ENCODE peak calls at places on chromosomes 13 and 19, in six cellular contexts. B is HTR-8/SVneo, I is WTC11, Y is body of pancreas, U is nephron progenitor cell, Z is left ventricle myocardium superior. N is an unnamed sample.

GRCh38 chr19:13980340-13980739 is 25.8 kb downstream of the RFX1 start:
- DNase-seq in B (no peak), I (no peak), Y (no peak), U (no peak), Z (no peak), N (no peak)

GRCh38 chr19:2546128-2547032 is 70.5 kb downstream of the GADD45B start:
- DNase-seq in B (no peak), I (peak), Y (peak), U (peak), Z (peak), N (no peak)

GRCh38 chr13:98796798-98797197 is 44.3 kb upstream of the SLC15A1 start:
- DNase-seq in B (no peak), I (no peak), Y (no peak), U (no peak), Z (no peak), N (no peak)

GRCh38 chr19:3313199-3313575 is 53.2 kb upstream of the NFIC start:
- DNase-seq in B (no peak), I (no peak), Y (no peak), U (no peak), Z (no peak), N (no peak)

GRCh38 chr13:35979378-35979911 is 151.7 kb downstream of the DCLK1 start:
- DNase-seq in B (no peak), I (no peak), Y (peak), U (no peak), Z (peak), N (no peak)

GRCh38 chr13:23541221-23541620 is 29.0 kb upstream of the TNFRSF19 start:
- DNase-seq in B (no peak), I (no peak), Y (no peak), U (no peak), Z (no peak), N (no peak)

GRCh38 chr19:41225238-41226052 is 6.4 kb downstream of the AXL start:
- DNase-seq in B (peak), I (peak), Y (peak), U (no peak), Z (peak), N (no peak)

GRCh38 chr13:74825170-74825948 is 656.6 kb downstream of the TBC1D4 start:
- DNase-seq in B (peak), I (no peak), Y (no peak), U (no peak), Z (no peak), N (no peak)

GRCh38 chr13:76993021-76993420 is 1.1 kb downstream of the CLN5 start:
- DNase-seq in B (no peak), I (no peak), Y (no peak), U (no peak), Z (no peak), N (no peak)

GRCh38 chr13:74246398-74246975 is 112.3 kb upstream of the KLF12 start:
- DNase-seq in B (no peak), I (no peak), Y (no peak), U (no peak), Z (no peak), N (no peak)

GRCh38 chr13:110270507-110270906 is 36.5 kb downstream of the COL4A1 start:
- DNase-seq in B (no peak), I (no peak), Y (no peak), U (no peak), Z (no peak), N (no peak)

GRCh38 chr13:24381539-24382265 is 72.3 kb downstream of the C1QTNF9 start:
- DNase-seq in B (no peak), I (no peak), Y (no peak), U (no peak), Z (no peak), N (no peak)

GRCh38 chr19:19461671-19462622 is 53.4 kb downstream of the TSSK6 start:
- DNase-seq in B (no peak), I (peak), Y (peak), U (peak), Z (peak), N (peak)

GRCh38 chr19:35337984-35338296 is 9.0 kb downstream of the CD22 start:
- DNase-seq in B (no peak), I (no peak), Y (no peak), U (no peak), Z (peak), N (no peak)